ENCODE peak calls at places on chromosomes 2 and 18, in four cellular contexts. D, E, O and Y are unnamed samples.

GRCh38 chr2:128514555-128514955 is 195.9 kb upstream of the HS6ST1 start:
- DNase-seq in E (no peak), D (no peak), O (no peak), Y (no peak)

GRCh38 chr2:239318091-239318725 is 82.6 kb downstream of the HDAC4 start:
- DNase-seq in E (no peak), D (no peak), O (no peak), Y (no peak)

GRCh38 chr2:27494284-27494943 is 586 bp downstream of the FNDC4 start:
- DNase-seq in D (no peak), E (peak), O (peak), Y (no peak)

GRCh38 chr2:235951980-235952379 is 216.2 kb downstream of the GBX2 start:
- DNase-seq in D (peak), E (no peak), O (peak), Y (no peak)

GRCh38 chr2:128416366-128416765 is 97.7 kb upstream of the HS6ST1 start:
- DNase-seq in O (no peak), E (no peak), D (no peak), Y (no peak)

GRCh38 chr18:47730795-47731194 is 199.7 kb downstream of the SMAD2 start:
- DNase-seq in O (peak), D (no peak), E (peak), Y (peak)

GRCh38 chr2:196468394-196468793 is 171.1 kb upstream of the CCDC150 start:
- DNase-seq in O (no peak), E (no peak), D (no peak), Y (no peak)

GRCh38 chr2:189802396-189802912 is 18.2 kb downstream of the PMS1 start:
- DNase-seq in O (peak), E (no peak), D (peak), Y (no peak)

GRCh38 chr2:241010531-241011295 is 12.3 kb downstream of the SNED1 start:
- DNase-seq in E (no peak), D (no peak), O (no peak), Y (no peak)

GRCh38 chr2:43855292-43855691 is 16.5 kb downstream of the ABCG8 start:
- DNase-seq in E (no peak), O (no peak), D (no peak), Y (no peak)

GRCh38 chr2:119764832-119765231 is 5.1 kb downstream of the PTPN4 start:
- DNase-seq in E (no peak), O (peak), D (peak), Y (no peak)

GRCh38 chr2:43057742-43058706 is 168.4 kb downstream of the ZFP36L2 start:
- DNase-seq in E (no peak), D (no peak), O (no peak), Y (no peak)

GRCh38 chr2:192775011-192775410 is 580.3 kb upstream of the TMEFF2 start:
- DNase-seq in O (no peak), D (no peak), E (no peak), Y (no peak)

GRCh38 chr18:12015697-12016062 is 34.4 kb downstream of the IMPA2 start:
- DNase-seq in D (peak), E (peak), O (peak), Y (no peak)

GRCh38 chr2:73187549-73187948 is 14.8 kb upstream of the NOTO start:
- DNase-seq in E (no peak), D (no peak), O (no peak), Y (no peak)

GRCh38 chr2:31136732-31137131 is 1.5 kb downstream of the GALNT14 start:
- DNase-seq in D (peak), E (no peak), O (no peak), Y (no peak)

GRCh38 chr2:31136000-31136399 is 2.2 kb downstream of the GALNT14 start:
- DNase-seq in E (no peak), D (no peak), O (no peak), Y (no peak)

GRCh38 chr2:31138037-31138962 is at the start of gene GALNT14:
- DNase-seq in D (peak), E (peak), O (peak), Y (peak)

GRCh38 chr2:31140151-31140550 is 1.9 kb upstream of the GALNT14 start:
- DNase-seq in O (no peak), D (no peak), E (peak), Y (no peak)

DNA sequence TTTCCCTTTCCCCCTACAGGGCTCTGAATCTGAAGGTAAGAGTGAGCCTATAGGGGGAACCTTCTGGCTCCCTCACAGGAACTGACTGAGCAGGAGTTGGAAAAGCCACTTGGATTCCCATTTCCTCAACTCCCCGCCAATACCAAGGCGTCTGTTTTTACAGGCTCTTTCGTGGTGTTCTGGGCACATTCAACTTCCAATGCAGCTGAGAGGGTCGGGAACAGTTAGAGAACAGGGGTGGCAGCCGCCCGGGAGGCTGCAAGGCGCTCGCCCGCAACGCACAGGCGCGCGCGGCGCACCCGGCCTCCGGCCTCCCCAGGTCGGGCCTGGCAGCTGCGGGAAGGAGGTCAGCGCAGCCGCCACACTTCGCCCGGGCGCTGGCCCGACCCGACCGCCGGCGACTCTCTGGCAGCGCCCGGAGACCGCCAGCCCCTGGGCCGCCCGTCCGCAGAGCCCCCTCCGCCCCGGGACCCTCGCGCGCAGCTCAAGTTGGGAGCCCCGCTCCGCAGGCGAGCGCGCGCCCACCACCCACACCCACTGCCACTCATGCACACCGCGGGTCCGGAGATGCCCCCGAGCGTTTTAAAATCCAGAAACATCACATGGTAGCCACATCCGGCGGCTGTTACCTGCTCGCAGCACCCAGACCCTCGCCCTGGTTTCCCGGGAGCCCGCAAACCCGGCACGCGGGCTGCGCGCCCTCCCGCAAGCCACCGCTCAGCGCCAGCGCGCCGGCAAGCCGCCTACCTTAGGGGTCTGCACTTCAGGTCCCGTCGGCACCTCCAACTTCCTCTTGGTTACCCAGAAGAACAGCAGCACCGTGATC is 816 bp downstream of the GALNT14 start:
- DNase-seq in O (peak), E (no peak), D (peak), Y (no peak)
- TF ChIP-seq CTCF in O (no peak), E (no peak), D (peak), Y (no peak)

GRCh38 chr18:70578480-70578879 is 289.6 kb downstream of the SOCS6 start:
- DNase-seq in D (no peak), O (no peak), E (no peak), Y (no peak)
- TF ChIP-seq CTCF in D (no peak), O (peak), E (no peak), Y (no peak)

DNA sequence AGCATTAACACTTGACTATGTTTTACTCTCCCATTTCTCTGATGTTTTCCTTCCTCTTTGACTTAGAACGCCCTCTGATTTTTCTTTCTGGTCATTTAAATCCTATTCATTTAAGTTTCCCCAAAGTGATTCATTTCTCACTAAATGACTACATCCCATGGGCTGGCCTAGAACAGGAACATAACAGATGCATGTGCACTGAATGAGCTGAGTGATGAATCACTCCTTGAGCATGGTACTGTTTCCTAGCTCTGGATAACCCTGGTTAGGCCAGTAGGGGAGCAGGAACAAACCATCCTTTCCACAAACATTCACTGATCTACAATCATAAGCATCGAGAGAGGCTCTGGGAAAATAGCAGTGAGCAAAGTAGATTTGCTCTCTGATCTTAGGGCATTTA is 221.9 kb upstream of the SETBP1 start:
- DNase-seq in E (peak), D (peak), O (peak), Y (peak)
- TF ChIP-seq CTCF in E (peak), D (peak), O (no peak), Y (no peak)

GRCh38 chr2:218275368-218276072 is 5.2 kb downstream of the PNKD start:
- DNase-seq in E (no peak), O (no peak), D (no peak), Y (no peak)

GRCh38 chr2:218278531-218279360 is 8.4 kb downstream of the PNKD start:
- DNase-seq in O (no peak), E (no peak), D (no peak), Y (no peak)

GRCh38 chr2:218274586-218274985 is 4.3 kb downstream of the PNKD start:
- DNase-seq in D (no peak), E (no peak), O (no peak), Y (no peak)

GRCh38 chr2:218277921-218278320 is 7.6 kb downstream of the PNKD start:
- DNase-seq in D (no peak), E (no peak), O (no peak), Y (no peak)

GRCh38 chr2:218276986-218277755 is 6.9 kb downstream of the PNKD start:
- DNase-seq in O (no peak), E (no peak), D (no peak), Y (no peak)
- TF ChIP-seq CTCF in O (no peak), E (no peak), D (peak), Y (peak)

DNA sequence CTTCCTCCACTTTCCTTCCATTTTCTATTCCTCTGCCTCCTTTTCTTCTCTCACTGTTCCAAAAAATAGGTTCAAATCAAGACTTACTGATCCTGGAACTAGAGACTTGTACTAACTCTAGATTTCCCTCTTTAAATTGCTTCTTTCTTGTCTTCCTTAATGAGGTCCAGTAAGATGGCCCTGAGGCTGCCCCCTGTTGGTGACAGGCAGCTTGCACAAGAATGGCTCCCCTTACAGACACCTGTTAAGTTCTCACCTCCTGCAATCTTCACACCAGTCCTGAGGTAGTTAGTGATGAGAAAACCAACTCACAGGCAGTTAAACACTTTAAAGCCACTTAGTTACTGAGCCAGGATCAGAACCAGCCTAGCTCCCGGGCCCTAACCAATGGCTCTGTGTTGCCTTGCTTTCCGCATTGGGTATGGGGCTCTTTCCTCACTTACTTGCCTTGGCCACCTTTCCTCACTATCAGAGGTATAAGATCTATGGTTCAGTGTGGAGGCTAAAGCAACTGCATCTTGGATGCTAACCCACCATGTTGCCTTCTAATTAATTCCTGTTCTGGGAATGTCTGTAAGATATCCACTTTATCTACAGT is 130.6 kb downstream of the AKAIN1 start:
- DNase-seq in O (no peak), E (no peak), D (no peak), Y (no peak)
- TF ChIP-seq CTCF in O (no peak), E (no peak), D (no peak), Y (peak)